ENCODE peak calls at places on chromosomes 12 and 14, in four cellular contexts. V is fibroblast of lung, N is NB4, I is D721Med. P is an unnamed sample.

GRCh38 chr12:4287325-4288290 is 14.0 kb downstream of the CCND2 start:
- DNase-seq in V (peak), N (no peak), I (no peak), P (no peak)

GRCh38 chr12:27965966-27966365 is 6.6 kb downstream of the PTHLH start:
- DNase-seq in V (peak), N (no peak), I (no peak), P (no peak)

GRCh38 chr14:26867171-26867757 is 269.4 kb upstream of the NOVA1 start:
- DNase-seq in V (no peak), N (no peak), I (no peak), P (no peak)

GRCh38 chr12:89951050-89951693 is 242.5 kb upstream of the ATP2B1 start:
- DNase-seq in V (peak), N (peak), I (no peak), P (no peak)

GRCh38 chr14:66233571-66233970 is 252.6 kb upstream of the CCDC196 start:
- DNase-seq in V (no peak), N (no peak), I (no peak), P (no peak)

GRCh38 chr14:99779751-99780150 is 13.5 kb upstream of the EML1 start:
- DNase-seq in V (no peak), N (no peak), I (no peak), P (no peak)

GRCh38 chr12:44847888-44848770 is 28.0 kb downstream of the NELL2 start:
- DNase-seq in V (no peak), N (no peak), I (no peak), P (no peak)

GRCh38 chr14:88078525-88078924 is 73.6 kb downstream of the GPR65 start:
- DNase-seq in V (no peak), N (no peak), I (no peak), P (no peak)

GRCh38 chr12:31702047-31702446 is 26.8 kb downstream of the AMN1 start:
- DNase-seq in V (peak), N (peak), I (peak), P (peak)

GRCh38 chr12:26014085-26014484 is 55.6 kb downstream of the RASSF8 start:
- DNase-seq in V (no peak), N (no peak), I (no peak), P (no peak)

GRCh38 chr12:79935624-79936040 is 735 bp upstream of the PPP1R12A start:
- DNase-seq in V (peak), N (no peak), I (no peak), P (no peak)

GRCh38 chr12:124829008-124829707 is 34.5 kb downstream of the SCARB1 start:
- DNase-seq in V (peak), N (peak), I (no peak), P (peak)

GRCh38 chr12:70543444-70543843 is 93.8 kb downstream of the PTPRB start:
- DNase-seq in V (peak), N (no peak), I (no peak), P (peak)

GRCh38 chr12:131057722-131058515 is 104.2 kb downstream of the ADGRD1 start:
- DNase-seq in V (no peak), N (no peak), I (no peak), P (no peak)

GRCh38 chr14:53368714-53369191 is 215.6 kb upstream of the DDHD1 start:
- DNase-seq in V (peak), N (no peak), I (no peak), P (peak)

GRCh38 chr12:76375470-76375869 is 27.3 kb upstream of the BBS10 start:
- DNase-seq in V (no peak), N (no peak), I (no peak), P (no peak)

GRCh38 chr12:24709201-24709600 is 239.7 kb downstream of the BCAT1 start:
- DNase-seq in V (peak), N (no peak), I (no peak), P (no peak)

GRCh38 chr12:109715310-109716091 is 1.9 kb downstream of the FAM222A start:
- DNase-seq in V (no peak), N (peak), I (no peak), P (no peak)

DNA sequence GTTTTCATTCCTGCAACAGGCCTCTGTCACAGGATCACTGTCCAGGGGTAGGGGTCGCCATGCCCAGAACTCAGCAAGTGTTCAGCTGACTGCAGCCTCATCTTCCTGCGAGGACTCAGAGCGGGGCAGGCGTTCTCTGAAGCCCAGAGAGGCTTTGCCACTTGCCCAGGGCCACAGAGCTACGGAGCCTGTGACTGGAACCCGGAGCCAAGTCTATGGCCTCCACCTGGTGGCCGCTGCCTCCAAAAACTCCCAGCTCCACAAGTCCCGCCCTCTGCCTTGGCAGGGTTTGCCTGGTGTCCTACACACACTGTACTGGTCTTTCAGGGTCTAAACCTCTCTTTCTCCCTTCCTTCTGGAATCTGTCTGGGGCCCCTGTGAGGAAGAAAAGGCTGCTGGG is 8.7 kb upstream of the PPP1R13B start:
- DNase-seq in V (no peak), N (no peak), I (no peak), P (no peak)
- TF ChIP-seq CTCF in V (no peak), N (no peak), I (no peak), P (no peak)

GRCh38 chr12:101609198-101609597 is 14.4 kb downstream of the MYBPC1 start:
- DNase-seq in V (no peak), N (no peak), I (no peak), P (no peak)
- TF ChIP-seq CTCF in V (no peak), N (no peak), I (no peak), P (no peak)

DNA sequence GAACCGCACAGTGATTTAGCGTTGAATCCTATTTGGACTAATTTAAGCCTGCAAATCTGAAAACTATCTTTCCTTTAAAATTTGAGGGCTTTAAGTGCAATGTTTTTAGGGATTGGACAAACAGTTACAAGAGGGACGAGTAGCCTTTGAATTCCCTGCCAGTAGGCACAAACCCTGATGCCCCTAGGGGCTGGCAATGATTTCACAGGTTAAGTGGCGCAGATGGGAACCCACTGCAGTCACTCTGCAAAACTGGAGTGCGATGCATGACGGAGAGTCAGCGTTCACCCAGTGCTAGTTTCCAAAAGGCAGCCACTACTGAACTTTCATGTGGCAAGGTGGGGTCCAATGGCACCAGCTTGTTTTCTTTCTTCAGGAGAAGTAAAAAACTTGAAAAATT is 99.4 kb upstream of the FRMD6 start:
- DNase-seq in V (no peak), N (no peak), I (no peak), P (no peak)
- TF ChIP-seq CTCF in V (no peak), N (no peak), I (peak), P (no peak)

GRCh38 chr12:123010110-123010509 is 29.6 kb downstream of the ARL6IP4 start:
- DNase-seq in V (no peak), N (no peak), I (no peak), P (no peak)

GRCh38 chr12:123011701-123012100 is 31.2 kb downstream of the ARL6IP4 start:
- DNase-seq in V (no peak), N (peak), I (no peak), P (no peak)

GRCh38 chr12:123006977-123007376 is 26.5 kb downstream of the ARL6IP4 start:
- DNase-seq in V (no peak), N (no peak), I (no peak), P (no peak)

GRCh38 chr12:123013185-123014095 is 33.0 kb downstream of the ARL6IP4 start:
- DNase-seq in V (no peak), N (no peak), I (no peak), P (no peak)

DNA sequence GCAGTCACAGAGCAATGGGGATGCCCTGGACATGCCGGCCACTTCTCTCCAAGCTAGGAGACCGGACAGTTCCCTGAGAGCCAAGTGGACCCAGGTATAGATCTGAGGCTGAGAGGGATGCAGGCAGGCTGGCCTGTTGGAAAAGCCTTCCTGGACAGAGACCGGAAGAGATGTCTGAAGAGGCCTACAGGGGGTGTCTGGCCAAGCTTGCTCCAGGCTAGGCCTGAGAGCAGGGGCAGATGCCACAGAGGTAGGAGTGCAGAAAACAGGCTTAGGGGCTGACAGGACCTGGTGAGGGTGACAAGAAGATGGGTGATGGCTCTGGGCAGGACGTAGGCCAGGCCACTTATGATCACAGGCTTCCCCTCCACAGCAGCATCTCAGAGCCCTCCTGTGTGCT is 30.2 kb downstream of the ARL6IP4 start:
- DNase-seq in V (no peak), N (no peak), I (no peak), P (no peak)
- TF ChIP-seq CTCF in V (no peak), N (no peak), I (no peak), P (no peak)

GRCh38 chr12:57428965-57429364 is 1.9 kb downstream of the R3HDM2 start:
- DNase-seq in V (no peak), N (no peak), I (no peak), P (no peak)

GRCh38 chr12:57429473-57430116 is 1.2 kb downstream of the R3HDM2 start:
- DNase-seq in V (no peak), N (peak), I (no peak), P (no peak)

GRCh38 chr12:57433370-57433769 is 1.2 kb upstream of the INHBC start:
- DNase-seq in V (no peak), N (no peak), I (no peak), P (no peak)

GRCh38 chr12:57430931-57431566 is at the start of gene R3HDM2:
- DNase-seq in V (peak), N (peak), I (peak), P (peak)

GRCh38 chr12:57430117-57430930 is 519 bp downstream of the R3HDM2 start:
- DNase-seq in V (peak), N (no peak), I (no peak), P (no peak)
- TF ChIP-seq CTCF in V (no peak), N (no peak), I (no peak), P (no peak)

GRCh38 chr12:11743748-11744147 is 94.3 kb downstream of the ETV6 start:
- DNase-seq in V (no peak), N (no peak), I (no peak), P (no peak)
- TF ChIP-seq CTCF in V (no peak), N (no peak), I (no peak), P (no peak)

GRCh38 chr12:49548481-49548821 is 9.6 kb downstream of the KCNH3 start:
- DNase-seq in V (no peak), N (no peak), I (no peak), P (no peak)

GRCh38 chr12:49549735-49550710 is 11.2 kb downstream of the KCNH3 start:
- DNase-seq in V (no peak), N (no peak), I (no peak), P (no peak)

GRCh38 chr12:49547090-49547690 is 8.4 kb downstream of the KCNH3 start:
- DNase-seq in V (no peak), N (no peak), I (no peak), P (no peak)

GRCh38 chr12:49550853-49551252 is 12.0 kb downstream of the KCNH3 start:
- DNase-seq in V (no peak), N (no peak), I (no peak), P (no peak)

GRCh38 chr12:49548822-49549648 is 10.2 kb downstream of the KCNH3 start:
- DNase-seq in V (peak), N (no peak), I (no peak), P (no peak)
- TF ChIP-seq CTCF in V (peak), N (no peak), I (no peak), P (peak)

GRCh38 chr12:104347374-104348075 is 44.0 kb downstream of the EID3 start:
- DNase-seq in V (no peak), N (no peak), I (no peak), P (no peak)
- TF ChIP-seq CTCF in V (no peak), N (no peak), I (no peak), P (no peak)

P was measured in HFF-Myc.